ENCODE peak calls at places on chromosomes 12 and 14, in nine cellular contexts. Q, I, W, Z, C, G, P, B and H are unnamed samples.

GRCh38 chr14:57038689-57039088 is 228.4 kb upstream of the OTX2 start:
- DNase-seq in Q (no peak), I (no peak), W (no peak), Z (no peak), C (no peak), G (no peak), P (no peak), B (no peak), H (no peak)

GRCh38 chr12:106342397-106343212 is 14.9 kb upstream of the POLR3B start:
- DNase-seq in Q (peak), I (peak), W (peak), Z (peak), C (peak), G (no peak), P (no peak), B (peak), H (no peak)

GRCh38 chr12:12979731-12980259 is 20.3 kb downstream of the HEBP1 start:
- DNase-seq in Q (peak), I (no peak), W (peak), Z (peak), C (no peak), G (no peak), P (no peak), B (peak), H (no peak)

GRCh38 chr14:65346895-65347294 is 65.6 kb upstream of the FUT8 start:
- DNase-seq in Q (peak), I (no peak), W (no peak), Z (peak), C (no peak), G (peak), P (no peak), B (no peak), H (no peak)

GRCh38 chr12:124764451-124764850 is 99.2 kb downstream of the SCARB1 start:
- DNase-seq in Q (peak), I (peak), W (no peak), Z (peak), C (peak), G (peak), P (peak), B (peak), H (no peak)

GRCh38 chr14:87934185-87934584 is 58.8 kb downstream of the GALC start:
- DNase-seq in Q (no peak), I (no peak), W (no peak), Z (no peak), C (no peak), G (no peak), P (no peak), B (no peak), H (no peak)

GRCh38 chr12:1974812-1975211 is 29.4 kb downstream of the DCP1B start:
- DNase-seq in Q (no peak), I (no peak), W (no peak), Z (no peak), C (no peak), G (no peak), P (no peak), B (peak), H (no peak)

GRCh38 chr14:104286496-104286895 is 148.1 kb downstream of the KIF26A start:
- DNase-seq in Q (no peak), I (no peak), W (no peak), Z (no peak), C (no peak), G (no peak), P (no peak), B (no peak), H (no peak)

GRCh38 chr14:56224179-56224578 is 106.0 kb downstream of the PELI2 start:
- DNase-seq in Q (no peak), I (no peak), W (no peak), Z (no peak), C (no peak), G (no peak), P (no peak), B (no peak), H (no peak)

GRCh38 chr14:37597538-37598084 is 2.2 kb downstream of the TTC6 start:
- DNase-seq in Q (no peak), I (no peak), W (no peak), Z (no peak), C (peak), G (no peak), P (no peak), B (peak), H (peak)

GRCh38 chr12:38142974-38143373 is 173.6 kb upstream of the ALG10B start:
- DNase-seq in Q (no peak), I (no peak), W (no peak), Z (no peak), C (peak), G (no peak), P (no peak), B (no peak), H (no peak)

GRCh38 chr12:111151441-111151840 is 217.5 kb downstream of the PHETA1 start:
- DNase-seq in Q (no peak), I (no peak), W (no peak), Z (no peak), C (no peak), G (no peak), P (no peak), B (no peak), H (no peak)

GRCh38 chr12:111150894-111151293 is 218.0 kb downstream of the PHETA1 start:
- DNase-seq in Q (no peak), I (no peak), W (no peak), Z (no peak), C (no peak), G (no peak), P (no peak), B (no peak), H (no peak)

GRCh38 chr12:111150476-111150875 is 218.4 kb downstream of the PHETA1 start:
- DNase-seq in Q (no peak), I (no peak), W (no peak), Z (no peak), C (no peak), G (no peak), P (no peak), B (no peak), H (no peak)

GRCh38 chr12:111148005-111148404 is 220.9 kb downstream of the PHETA1 start:
- DNase-seq in Q (no peak), I (no peak), W (no peak), Z (no peak), C (no peak), G (no peak), P (no peak), B (no peak), H (no peak)

GRCh38 chr12:111149299-111149698 is 219.6 kb downstream of the PHETA1 start:
- DNase-seq in Q (no peak), I (no peak), W (no peak), Z (no peak), C (no peak), G (no peak), P (no peak), B (no peak), H (no peak)
- TF ChIP-seq CTCF in Q (no peak), I (no peak), W (no peak), Z (no peak), C (no peak), G (no peak), P (peak), B (no peak), H (no peak)

DNA sequence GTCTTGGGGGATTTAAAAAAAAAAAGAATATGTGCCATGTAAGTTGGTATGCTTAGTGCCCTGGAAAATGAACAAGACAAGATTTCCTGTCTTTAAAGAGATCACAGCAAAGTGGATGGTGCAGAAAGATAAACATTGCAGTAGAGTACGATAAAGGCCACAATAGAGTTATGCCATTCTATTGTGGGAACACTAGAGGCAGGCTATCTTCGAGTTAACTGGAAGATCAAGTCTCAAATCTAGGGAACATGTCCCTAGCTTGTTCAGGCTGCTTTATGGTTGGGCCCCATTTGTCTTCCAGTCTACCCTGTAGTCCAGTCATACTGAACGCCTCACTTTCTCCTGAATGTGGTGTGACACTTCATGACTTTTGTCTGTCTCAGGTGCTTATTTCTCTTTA is 18.7 kb upstream of the CCT2 start:
- DNase-seq in Q (no peak), I (no peak), W (no peak), Z (no peak), C (no peak), G (no peak), P (no peak), B (no peak), H (no peak)
- TF ChIP-seq CTCF in Q (no peak), I (no peak), W (no peak), Z (peak), C (no peak), G (no peak), P (peak), B (no peak), H (no peak)

GRCh38 chr12:8493084-8493483 is 20.2 kb upstream of the CLEC4D start:
- DNase-seq in Q (peak), I (no peak), W (no peak), Z (no peak), C (peak), G (peak), P (no peak), B (no peak), H (peak)
- TF ChIP-seq CTCF in Q (no peak), I (no peak), W (no peak), Z (no peak), C (no peak), G (no peak), P (no peak), B (no peak), H (no peak)

DNA sequence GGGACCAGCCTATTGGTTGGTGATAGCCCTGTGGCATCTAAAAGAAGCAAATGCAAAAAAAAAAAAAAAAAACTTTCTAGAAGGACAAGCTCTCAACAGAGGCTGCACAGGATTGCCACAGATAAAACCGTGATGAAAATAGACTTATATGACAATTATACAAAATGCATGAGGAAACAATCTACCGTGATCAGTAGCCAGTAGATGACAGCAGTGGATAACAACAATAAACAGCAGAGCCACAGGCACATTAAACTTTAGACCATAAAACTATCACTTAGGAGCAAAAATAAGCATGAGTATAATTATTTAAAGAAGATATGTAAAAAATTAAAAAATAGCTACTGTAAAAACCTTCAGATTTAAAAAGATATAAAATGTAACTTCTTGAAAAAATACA is 183.5 kb upstream of the ABCD2 start:
- DNase-seq in Q (no peak), I (no peak), W (no peak), Z (no peak), C (no peak), G (no peak), P (no peak), B (no peak), H (no peak)
- TF ChIP-seq CTCF in Q (no peak), I (peak), W (no peak), Z (no peak), C (no peak), G (no peak), P (no peak), B (no peak), H (no peak)

GRCh38 chr14:24251880-24252288 is 9.5 kb upstream of the TINF2 start:
- DNase-seq in Q (no peak), I (no peak), W (no peak), Z (peak), C (no peak), G (no peak), P (no peak), B (peak), H (no peak)
- TF ChIP-seq CTCF in Q (no peak), I (no peak), W (no peak), Z (peak), C (no peak), G (no peak), P (no peak), B (peak), H (no peak)

DNA sequence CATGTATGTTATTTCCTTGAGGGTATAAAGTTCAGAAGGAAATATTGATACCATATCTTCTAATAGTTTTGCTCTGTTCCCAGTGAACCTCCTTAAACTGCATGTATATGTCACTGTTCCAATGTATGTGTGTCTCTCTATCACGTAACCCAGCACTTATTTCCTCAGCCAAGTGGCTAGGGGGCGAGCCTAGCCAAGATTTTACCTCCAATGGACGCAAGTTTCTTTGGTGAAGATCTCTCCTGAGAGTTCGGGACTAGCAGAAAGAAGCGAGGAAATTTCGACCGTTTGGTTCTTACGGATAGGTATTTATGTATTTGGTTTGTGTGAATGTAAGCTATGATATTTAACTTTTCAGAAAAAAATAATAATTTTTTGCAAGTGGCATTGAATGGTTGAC is 2.5 kb downstream of the SFSWAP start:
- DNase-seq in Q (no peak), I (no peak), W (no peak), Z (no peak), C (no peak), G (no peak), P (no peak), B (no peak), H (no peak)
- TF ChIP-seq CTCF in Q (no peak), I (no peak), W (no peak), Z (no peak), C (no peak), G (no peak), P (no peak), B (no peak), H (no peak)

DNA sequence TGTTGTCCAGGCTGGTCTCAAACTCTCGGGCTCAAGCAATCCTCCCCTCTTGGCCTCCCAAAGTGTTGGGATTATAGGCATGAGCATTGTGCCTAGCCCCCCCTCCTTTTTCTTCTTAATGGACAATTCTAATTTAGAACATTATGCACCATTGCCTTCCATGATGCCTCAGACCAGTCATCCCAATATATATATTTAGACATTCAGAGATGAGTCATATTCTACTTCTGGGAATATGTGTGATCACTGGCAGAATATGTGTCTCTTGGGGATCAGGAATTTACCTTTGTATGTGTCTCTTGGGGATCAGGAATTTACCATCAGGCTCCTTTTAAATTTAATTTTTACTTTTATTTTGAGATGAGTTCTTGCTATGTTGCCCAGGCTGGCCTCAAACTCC is 7.5 kb upstream of the CCDC177 start:
- DNase-seq in Q (no peak), I (no peak), W (no peak), Z (no peak), C (no peak), G (no peak), P (no peak), B (no peak), H (no peak)
- TF ChIP-seq CTCF in Q (no peak), I (no peak), W (no peak), Z (no peak), C (no peak), G (no peak), P (no peak), B (no peak), H (no peak)

GRCh38 chr14:99481745-99482099 is 513 bp downstream of the CCNK start:
- DNase-seq in Q (peak), I (no peak), W (no peak), Z (peak), C (peak), G (peak), P (no peak), B (peak), H (no peak)
- TF ChIP-seq CTCF in Q (no peak), I (no peak), W (no peak), Z (no peak), C (no peak), G (no peak), P (no peak), B (peak), H (no peak)

GRCh38 chr12:102116392-102116791 is 3.5 kb downstream of the NUP37 start:
- DNase-seq in Q (no peak), I (no peak), W (no peak), Z (no peak), C (no peak), G (no peak), P (no peak), B (no peak), H (no peak)

GRCh38 chr12:102118874-102119273 is 1.0 kb downstream of the NUP37 start:
- DNase-seq in Q (no peak), I (no peak), W (no peak), Z (no peak), C (no peak), G (no peak), P (no peak), B (no peak), H (no peak)

GRCh38 chr12:102120886-102121285 is 903 bp downstream of the PARPBP start:
- DNase-seq in Q (no peak), I (peak), W (no peak), Z (peak), C (peak), G (peak), P (peak), B (peak), H (peak)

GRCh38 chr12:102120564-102120873 is 536 bp downstream of the PARPBP start:
- DNase-seq in Q (no peak), I (no peak), W (no peak), Z (no peak), C (no peak), G (no peak), P (no peak), B (no peak), H (no peak)

DNA sequence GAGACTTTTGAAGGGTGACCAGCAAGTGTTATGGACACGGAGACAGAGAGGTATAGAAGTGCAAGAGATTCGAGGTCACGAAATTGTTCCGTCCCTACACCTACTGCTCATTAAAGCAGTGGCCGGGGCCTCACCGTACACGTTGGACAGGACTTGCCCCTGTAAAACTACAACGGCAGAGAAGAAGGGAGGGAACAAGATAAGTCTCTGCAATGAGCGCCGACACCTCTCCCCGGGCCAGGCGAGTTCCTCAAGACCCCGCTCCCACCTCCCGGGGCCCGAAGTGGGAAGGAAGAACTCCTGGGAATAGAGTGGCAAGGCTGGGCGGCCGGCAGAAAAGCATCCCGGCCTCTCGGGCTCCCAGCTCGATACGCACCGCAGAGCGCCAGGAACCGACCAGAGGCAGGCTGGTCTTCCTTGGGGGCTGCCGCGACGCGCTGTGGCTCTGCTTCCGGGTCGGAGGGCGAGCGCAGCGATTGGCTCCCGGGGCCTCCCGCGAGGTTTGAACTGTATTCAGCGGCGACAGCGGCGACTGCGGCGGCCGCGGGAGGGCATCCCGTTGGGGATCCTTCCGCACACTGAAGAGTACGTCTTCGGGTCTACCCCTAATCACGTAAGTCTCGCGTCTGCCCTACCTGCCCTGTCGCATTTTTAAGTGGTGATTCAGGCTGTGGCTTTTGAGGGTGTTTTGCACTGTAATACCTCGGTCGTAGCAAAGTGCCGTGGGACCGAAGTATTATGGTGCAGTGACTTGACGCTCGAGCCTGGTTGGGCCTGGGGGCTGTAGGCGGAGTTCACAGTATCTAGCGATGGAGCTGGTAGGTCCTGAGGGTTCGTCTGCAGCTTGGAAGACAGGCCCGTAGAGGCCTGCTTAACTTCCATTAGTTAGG is at the start of the genes NUP37 and PARPBP:
- DNase-seq in Q (peak), I (peak), W (peak), Z (peak), C (peak), G (peak), P (peak), B (peak), H (peak)
- TF ChIP-seq CTCF in Q (peak), I (peak), W (no peak), Z (peak), C (no peak), G (no peak), P (no peak), B (peak), H (no peak)